ENCODE peak calls at places on chromosomes 13 and 19, in seven cellular contexts. J, W, N, V, T, L and I are unnamed samples.

GRCh38 chr13:80630685-80631121 is 289.8 kb upstream of the SPRY2 start:
- DNase-seq in J (no peak), W (no peak), N (no peak), V (no peak), T (no peak), L (peak; percentile 25), I (no peak)

GRCh38 chr13:40316301-40316700 is 350.1 kb downstream of the FOXO1 start:
- DNase-seq in J (no peak), W (no peak), N (no peak), V (peak; percentile 45), T (no peak), L (no peak), I (no peak)

GRCh38 chr13:83867708-83868107 is 14.6 kb downstream of the SLITRK1 start:
- DNase-seq in J (no peak), W (no peak), N (no peak), V (no peak), T (no peak), L (no peak), I (no peak)

GRCh38 chr19:32550666-32551065 is 30.3 kb upstream of the PDCD5 start:
- DNase-seq in J (no peak), W (no peak), N (no peak), V (no peak), T (no peak), L (no peak), I (no peak)

GRCh38 chr13:101262306-101262705 is 154.0 kb downstream of the NALCN start:
- DNase-seq in J (no peak), W (no peak), N (no peak), V (no peak), T (no peak), L (no peak), I (no peak)

GRCh38 chr19:18597809-18598660 is 8.6 kb downstream of the CRLF1 start:
- DNase-seq in J (no peak), W (no peak), N (no peak), V (no peak), T (no peak), L (no peak), I (no peak)

GRCh38 chr13:113404366-113404722 is 40.4 kb upstream of the GRTP1 start:
- DNase-seq in J (no peak), W (no peak), N (no peak), V (no peak), T (no peak), L (no peak), I (no peak)

GRCh38 chr13:36341718-36342117 is 4.5 kb downstream of the SPART start:
- DNase-seq in J (no peak), W (no peak), N (no peak), V (no peak), T (no peak), L (no peak), I (no peak)

GRCh38 chr19:49704888-49705642 is 14.1 kb downstream of the CPT1C start:
- DNase-seq in J (no peak), W (no peak), N (no peak), V (no peak), T (no peak), L (no peak), I (peak; percentile 15)

GRCh38 chr19:447064-447426 is 13.8 kb downstream of the SHC2 start:
- DNase-seq in J (no peak), W (no peak), N (no peak), V (no peak), T (no peak), L (no peak), I (no peak)

GRCh38 chr19:30367421-30367820 is 4.8 kb upstream of the ZNF536 start:
- DNase-seq in J (no peak), W (no peak), N (no peak), V (no peak), T (no peak), L (no peak), I (no peak)

GRCh38 chr13:49472186-49472585 is 23.6 kb upstream of the PHF11 start:
- DNase-seq in J (no peak), W (no peak), N (no peak), V (no peak), T (no peak), L (no peak), I (no peak)

GRCh38 chr13:36098080-36098479 is 33.1 kb downstream of the DCLK1 start:
- DNase-seq in J (no peak), W (no peak), N (no peak), V (no peak), T (no peak), L (no peak), I (no peak)

GRCh38 chr13:20788312-20788711 is 14.6 kb upstream of the EEF1AKMT1 start:
- DNase-seq in J (no peak), W (no peak), N (no peak), V (no peak), T (no peak), L (no peak), I (no peak)

GRCh38 chr13:113158946-113159345 is 498 bp downstream of the PROZ start:
- DNase-seq in J (no peak), W (no peak), N (no peak), V (no peak), T (no peak), L (no peak), I (no peak)

GRCh38 chr13:99995104-99995502 is 13.5 kb downstream of the ZIC2 start:
- DNase-seq in J (no peak), W (no peak), N (no peak), V (no peak), T (no peak), L (no peak), I (no peak)

GRCh38 chr13:96994030-96994848 is at the start of gene OXGR1:
- DNase-seq in J (no peak), W (no peak), N (no peak), V (no peak), T (no peak), L (no peak), I (peak; percentile 58)

GRCh38 chr19:48872884-48873475 is 759 bp downstream of the PPP1R15A start:
- DNase-seq in J (peak; percentile 89), W (peak; percentile 60), N (peak; percentile 84), V (peak; percentile 88), T (peak; percentile 39), L (peak; percentile 91), I (peak; percentile 94)

GRCh38 chr13:99968521-99969367 is 2.8 kb downstream of the ZIC5 start:
- DNase-seq in J (no peak), W (no peak), N (no peak), V (no peak), T (no peak), L (no peak), I (no peak)

GRCh38 chr19:6415592-6416190 is 8.9 kb downstream of the KHSRP start:
- DNase-seq in J (no peak), W (no peak), N (no peak), V (no peak), T (no peak), L (no peak), I (no peak)

GRCh38 chr19:6476155-6476895 is 5.3 kb downstream of the DENND1C start:
- DNase-seq in J (peak; percentile 93), W (peak; percentile 44), N (peak; percentile 33), V (peak; percentile 30), T (no peak), L (no peak), I (peak; percentile 82)